ENCODE peak calls at places on chromosomes 3 and 15, in six cellular contexts. T is upper lobe of right lung, D is fibroblast of lung, R is left ventricle myocardium inferior, K is hepatocyte, G is ovary. E is an unnamed sample.

GRCh38 chr15:48777645-48778337 is 33.1 kb downstream of the CEP152 start:
- DNase-seq in D (no peak), G (no peak), K (no peak), T (no peak), R (no peak), E (no peak)

GRCh38 chr15:73142802-73143762 is 90.8 kb downstream of the NEO1 start:
- DNase-seq in G (no peak), K (no peak), D (no peak), R (no peak), T (no peak), E (no peak)

GRCh38 chr3:31959951-31960792 is 20.9 kb downstream of the OSBPL10 start:
- DNase-seq in R (no peak), K (no peak), G (no peak), D (peak), T (no peak), E (no peak)

GRCh38 chr15:58410353-58410752 is 21.4 kb upstream of the LIPC start:
- DNase-seq in K (no peak), R (no peak), T (no peak), D (peak), G (peak), E (peak)

GRCh38 chr3:151404316-151404715 is 19.8 kb upstream of the P2RY12 start:
- DNase-seq in D (peak), K (no peak), G (no peak), T (no peak), R (no peak), E (peak)

GRCh38 chr15:28933710-28934445 is 48.1 kb downstream of the APBA2 start:
- DNase-seq in T (no peak), K (no peak), G (no peak), R (no peak), D (no peak), E (no peak)

GRCh38 chr15:60006203-60006782 is 2.2 kb downstream of the FOXB1 start:
- DNase-seq in R (no peak), G (no peak), D (peak), T (peak), K (peak), E (no peak)

GRCh38 chr15:69631005-69631404 is 178.4 kb downstream of the RPLP1 start:
- DNase-seq in G (no peak), T (no peak), R (no peak), D (no peak), K (no peak), E (no peak)

GRCh38 chr15:91881551-91882297 is 28.2 kb downstream of the SLCO3A1 start:
- DNase-seq in K (no peak), R (no peak), T (no peak), G (no peak), D (no peak), E (no peak)

DNA sequence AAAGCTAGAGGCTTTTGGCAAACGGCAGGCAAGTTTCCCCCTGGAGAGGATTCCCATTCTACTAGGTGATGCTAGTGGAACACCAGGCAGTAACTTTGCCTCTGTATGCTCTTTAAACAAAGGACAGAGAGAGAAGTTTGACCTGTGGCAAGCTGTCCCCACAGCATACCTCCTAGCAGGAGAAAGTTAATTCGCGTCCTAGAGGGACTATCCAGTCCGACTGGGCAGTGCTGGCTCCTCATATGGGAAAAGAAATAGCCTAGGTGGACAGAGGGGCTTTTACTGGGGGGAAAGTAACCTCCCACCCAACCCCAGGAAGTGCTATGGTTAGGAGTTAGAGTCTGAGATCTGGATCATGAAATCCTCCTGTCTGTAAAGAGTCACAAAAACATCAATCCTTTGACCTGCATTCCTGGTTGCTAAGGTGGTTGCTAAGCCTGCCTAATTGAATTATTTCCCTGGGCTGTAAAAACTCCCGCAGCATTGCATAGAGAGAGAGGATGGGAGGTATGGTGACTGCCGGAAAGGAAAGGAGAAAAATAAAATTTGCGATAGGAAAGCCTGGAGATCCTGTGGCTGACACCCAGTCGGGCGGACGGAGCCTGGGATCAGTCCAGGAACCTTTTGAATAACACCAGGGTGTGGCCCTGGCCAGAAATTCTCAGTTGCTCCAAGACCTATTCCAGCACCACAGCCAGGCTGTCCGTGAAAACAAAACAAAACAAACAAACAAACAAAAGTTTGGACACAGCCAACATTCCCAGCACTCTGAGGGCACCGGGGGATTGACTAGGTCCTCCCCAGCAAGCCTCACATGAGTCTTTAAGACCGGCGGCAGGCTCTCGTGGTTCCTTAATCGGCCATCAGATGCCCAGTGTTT is 67.7 kb upstream of the ATP11B start:
- DNase-seq in R (no peak), K (peak), D (no peak), T (no peak), G (no peak), E (peak)
- H3K4me3 ChIP-seq in R (peak), K (no peak), D (no peak), T (no peak), G (peak), E (no peak)

DNA sequence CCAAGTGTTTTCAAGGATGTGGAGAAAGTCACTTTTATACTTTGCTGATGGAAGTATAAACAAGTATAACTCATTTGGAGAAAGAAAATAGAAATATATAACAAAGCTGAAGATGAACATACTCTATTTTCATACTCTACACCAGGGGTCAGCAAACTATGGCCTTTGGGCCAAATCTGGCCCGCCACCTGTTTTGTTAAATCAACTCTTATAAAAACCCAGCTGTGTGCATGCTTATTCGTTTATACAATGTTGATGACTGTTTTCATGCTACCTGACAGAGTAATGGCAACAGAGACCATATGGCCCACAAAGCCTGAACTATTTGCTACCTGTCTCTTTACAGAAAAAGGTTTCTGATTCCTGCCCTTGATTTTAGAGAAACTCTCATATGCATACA is 124.0 kb downstream of the NR1D2 start:
- DNase-seq in D (peak), T (no peak), R (no peak), G (no peak), K (peak), E (peak)
- TF ChIP-seq CTCF in D (no peak), T (peak), R (peak), G (no peak), K (peak), E (peak)

GRCh38 chr3:53425936-53426335 is 68.5 kb upstream of the CACNA1D start:
- DNase-seq in K (no peak), T (no peak), G (no peak), R (no peak), D (no peak), E (no peak)
- H3K4me3 ChIP-seq in K (no peak), T (no peak), G (no peak), R (no peak), D (no peak), E (no peak)

GRCh38 chr3:127650236-127650635 is 21.3 kb downstream of the PODXL2 start:
- DNase-seq in K (no peak), G (no peak), T (no peak), R (no peak), D (no peak), E (no peak)
- TF ChIP-seq CTCF in K (no peak), G (no peak), T (no peak), R (no peak), D (no peak), E (no peak)

GRCh38 chr15:55916666-55917409 is 76.6 kb downstream of the NEDD4 start:
- DNase-seq in K (no peak), G (no peak), T (no peak), D (peak), R (no peak), E (peak)
- H3K4me3 ChIP-seq in K (no peak), G (no peak), T (no peak), D (peak), R (no peak), E (peak)